ENCODE peak calls at places on chromosomes 2 and 18, in five cellular contexts. W is mesendoderm, K is trophoblast cell, G is neuronal stem cell, B is H9. P is an unnamed sample.

GRCh38 chr2:186201371-186201770 is 284.7 kb upstream of the ZC3H15 start:
- DNase-seq in K (no peak), W (peak; percentile 59), B (no peak), G (no peak), P (no peak)

GRCh38 chr18:58541789-58542425 is 87.0 kb downstream of the ALPK2 start:
- DNase-seq in K (peak; percentile 92), G (no peak), B (no peak), W (peak; percentile 96), P (peak; percentile 99)

GRCh38 chr2:44748-45341 is 1.5 kb downstream of the FAM110C start:
- DNase-seq in W (peak; percentile 39), G (no peak), B (peak; percentile 41), K (no peak), P (no peak)

GRCh38 chr2:72027426-72028161 is 120.1 kb downstream of the CYP26B1 start:
- DNase-seq in W (no peak), K (no peak), B (peak; percentile 33), G (no peak), P (no peak)

GRCh38 chr2:2757764-2758163 is 426.7 kb upstream of the MYT1L start:
- DNase-seq in K (no peak), W (no peak), G (no peak), B (no peak), P (no peak)

GRCh38 chr2:148508878-148509702 is 135.5 kb upstream of the EPC2 start:
- DNase-seq in K (peak; percentile 93), G (peak; percentile 76), W (peak; percentile 94), B (peak; percentile 94), P (peak; percentile 82)

GRCh38 chr2:102480273-102480672 is 7.2 kb downstream of the SLC9A4 start:
- DNase-seq in G (no peak), B (no peak), W (no peak), K (no peak), P (no peak)

GRCh38 chr18:48974304-48975220 is 23.8 kb upstream of the SMAD7 start:
- DNase-seq in G (no peak), K (no peak), B (no peak), W (peak; percentile 65), P (no peak)

GRCh38 chr2:43306197-43306596 is 79.8 kb upstream of the ZFP36L2 start:
- DNase-seq in K (no peak), W (no peak), G (no peak), B (no peak), P (no peak)

GRCh38 chr2:71336802-71337201 is 5.2 kb downstream of the ZNF638 start:
- DNase-seq in W (no peak), K (peak; percentile 8), G (no peak), B (no peak), P (peak; percentile 41)

GRCh38 chr18:66533693-66534092 is 70.2 kb downstream of the CDH19 start:
- DNase-seq in B (no peak), W (no peak), G (no peak), K (no peak), P (no peak)

GRCh38 chr18:9796933-9797549 is 88.7 kb upstream of the TXNDC2 start:
- DNase-seq in W (no peak), B (no peak), G (no peak), K (no peak), P (no peak)

GRCh38 chr18:2963048-2963447 is 49.9 kb downstream of the LPIN2 start:
- DNase-seq in B (no peak), K (no peak), G (no peak), W (no peak), P (no peak)

GRCh38 chr2:902584-902983 is 48.1 kb upstream of the SNTG2 start:
- DNase-seq in B (peak; percentile 13), G (no peak), W (no peak), K (no peak), P (no peak)

GRCh38 chr2:213068681-213069359 is 82.6 kb downstream of the IKZF2 start:
- DNase-seq in W (no peak), K (no peak), B (no peak), G (no peak), P (no peak)

GRCh38 chr2:128375454-128375853 is 56.8 kb upstream of the HS6ST1 start:
- DNase-seq in K (no peak), B (no peak), G (no peak), W (no peak), P (no peak)

GRCh38 chr2:32947076-32947483 is 327 bp downstream of the LTBP1 start:
- DNase-seq in B (no peak), G (peak; percentile 26), K (peak; percentile 36), W (peak; percentile 37), P (no peak)

GRCh38 chr18:13290856-13291271 is 72.3 kb downstream of the LDLRAD4 start:
- DNase-seq in W (no peak), K (no peak), G (no peak), B (no peak), P (no peak)

GRCh38 chr18:9017900-9018217 is 84.6 kb upstream of the NDUFV2 start:
- DNase-seq in B (no peak), G (no peak), W (peak; percentile 38), K (no peak), P (peak; percentile 81)

GRCh38 chr2:163471947-163472346 is 263.9 kb downstream of the FIGN start:
- DNase-seq in W (peak; percentile 68), G (no peak), B (no peak), K (no peak), P (peak; percentile 3)

GRCh38 chr2:218709906-218710305 is 729 bp upstream of the TTLL4 start:
- DNase-seq in G (no peak), K (no peak), B (no peak), W (no peak), P (no peak)

GRCh38 chr2:65425276-65425675 is 7.1 kb downstream of the SPRED2 start:
- DNase-seq in W (no peak), G (no peak), K (no peak), B (no peak), P (no peak)
- H2AK5ac ChIP-seq in W (no peak overlapping the region), G (no peak overlapping the region), K (no peak overlapping the region), B (no peak overlapping the region), P (no peak overlapping the region)

GRCh38 chr2:198006733-198007132 is 202.3 kb downstream of the PLCL1 start:
- DNase-seq in K (no peak), G (no peak), B (no peak), W (no peak), P (no peak)
- H3K27me3 ChIP-seq in K (no peaks in the 10 kb centered on the region), G (no peaks in the 10 kb centered on the region), B (no peaks in the 10 kb centered on the region), W (no peaks in the 10 kb centered on the region), P (no peaks in the 10 kb centered on the region)

DNA sequence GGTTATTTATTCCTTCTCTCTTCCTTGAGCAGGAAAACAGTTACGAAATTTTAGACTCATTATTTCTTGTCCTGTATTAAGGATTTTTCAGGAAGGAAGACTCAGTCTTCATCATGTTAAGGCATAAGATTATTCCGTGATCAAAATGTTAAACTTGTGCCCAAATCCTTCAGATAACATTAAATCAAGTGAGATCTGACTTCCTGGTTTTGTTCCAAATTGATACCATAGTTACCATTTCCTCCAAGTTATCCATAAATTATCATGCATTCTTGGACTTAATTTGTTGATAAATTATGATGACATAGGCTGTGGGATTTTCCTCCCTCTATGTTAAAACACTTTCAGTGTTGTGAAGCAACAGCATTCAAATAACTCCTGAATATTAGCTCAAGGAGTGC is 31.9 kb downstream of the EFEMP1 start:
- DNase-seq in G (no peak), K (peak; percentile 43), W (no peak), B (no peak), P (no peak)
- H2AK5ac ChIP-seq in G (no peak overlapping the region), K (no peak overlapping the region), W (no peak overlapping the region), B (no peak overlapping the region), P (no peak overlapping the region)

GRCh38 chr2:63058149-63058741 is 7.6 kb downstream of the OTX1 start:
- DNase-seq in W (peak; percentile 68), K (no peak), G (peak; percentile 70), B (peak; percentile 65), P (peak; percentile 12)
- H3K27me3 ChIP-seq in W (peaks cover 61% of the 10 kb centered on the region), K (peaks cover 68% of the 10 kb centered on the region), G (peaks cover 96% of the 10 kb centered on the region), B (peaks cover 67% of the 10 kb centered on the region), P (peaks cover 79% of the 10 kb centered on the region)

DNA sequence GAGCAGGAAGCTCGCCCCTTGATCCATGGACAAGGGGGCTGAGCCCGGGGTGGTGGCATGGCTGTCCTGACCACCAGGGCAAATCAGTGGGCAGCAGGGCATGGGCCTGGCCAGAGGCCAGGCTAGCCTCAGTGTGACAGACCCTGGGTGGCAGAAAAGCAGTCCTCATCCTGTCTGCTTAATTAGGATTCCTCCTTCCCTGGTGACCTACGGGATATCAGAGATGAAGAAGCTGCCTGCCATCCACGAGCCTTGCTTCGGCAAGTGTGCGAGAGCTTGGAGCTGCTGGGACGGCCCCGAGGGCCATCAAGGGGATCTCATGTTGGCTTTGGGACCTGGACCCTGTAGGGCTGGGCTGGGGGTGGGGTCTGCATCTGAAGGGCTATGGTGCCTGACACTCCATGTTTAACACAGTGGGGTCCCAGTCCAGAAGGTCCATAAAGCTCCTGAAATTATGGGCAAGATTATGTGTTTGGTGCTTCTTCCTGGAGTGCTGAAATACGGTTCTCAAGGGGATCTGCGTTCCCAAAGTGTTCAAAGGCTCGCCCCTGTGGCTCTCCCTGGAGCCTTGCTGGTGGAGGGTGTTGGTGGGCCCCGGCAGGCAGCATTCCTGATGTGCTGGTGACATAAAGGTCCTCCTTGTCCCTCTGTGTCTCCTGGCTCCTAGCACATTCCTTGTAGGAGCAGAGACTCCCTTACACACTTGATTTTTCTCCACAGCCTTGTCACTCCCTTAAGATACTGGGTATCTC is 52.6 kb downstream of the KCNIP3 start:
- DNase-seq in B (peak; percentile 15), G (no peak), W (no peak), K (no peak), P (no peak)
- H2AK5ac ChIP-seq in B (no peak overlapping the region), G (no peak overlapping the region), W (no peak overlapping the region), K (no peak overlapping the region), P (no peak overlapping the region)

GRCh38 chr2:176092270-176093144 is at the start of gene HOXD13:
- DNase-seq in B (peak; percentile 86), K (no peak), G (no peak), W (peak; percentile 77), P (no peak)
- H3K27me3 ChIP-seq in B (peaks cover 84% of the 10 kb centered on the region), K (peaks cover 81% of the 10 kb centered on the region), G (peaks cover 97% of the 10 kb centered on the region), W (peaks cover 63% of the 10 kb centered on the region), P (peaks cover 90% of the 10 kb centered on the region)

DNA sequence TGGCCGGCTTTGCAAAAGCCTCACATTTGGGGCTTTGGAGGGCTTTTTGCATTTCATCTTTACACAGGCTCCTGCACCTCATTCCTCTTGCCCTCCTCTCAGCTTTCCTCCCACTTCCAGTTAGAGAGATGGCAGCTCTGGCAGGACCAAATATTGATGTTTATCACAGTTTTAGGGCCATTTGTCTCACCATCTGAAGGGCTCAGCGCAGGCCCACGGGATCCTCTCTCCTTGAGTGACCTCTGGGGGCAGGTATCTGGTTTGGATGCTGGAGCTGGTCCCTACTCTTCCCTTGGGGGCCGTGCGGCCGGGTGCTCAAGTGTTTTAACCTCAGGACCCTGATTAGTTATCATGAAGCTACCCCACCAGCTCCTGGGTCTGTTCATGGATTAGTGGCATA is 19.9 kb downstream of the ATOH8 start:
- DNase-seq in K (no peak), B (no peak), G (no peak), W (no peak), P (no peak)
- H2AK5ac ChIP-seq in K (no peak overlapping the region), B (no peak overlapping the region), G (peak overlapping the region; percentile 86), W (no peak overlapping the region), P (peak overlapping the region; percentile 98)

GRCh38 chr18:37280701-37281100 is 284.9 kb downstream of the CELF4 start:
- DNase-seq in G (no peak), W (no peak), K (no peak), B (no peak), P (no peak)

GRCh38 chr18:37274988-37275590 is 290.5 kb downstream of the CELF4 start:
- DNase-seq in K (no peak), G (no peak), W (no peak), B (no peak), P (no peak)

GRCh38 chr18:37274309-37274987 is 291.1 kb downstream of the CELF4 start:
- DNase-seq in W (no peak), G (no peak), B (no peak), K (no peak), P (no peak)

GRCh38 chr18:37276111-37276510 is 289.5 kb downstream of the CELF4 start:
- DNase-seq in K (no peak), B (no peak), G (no peak), W (no peak), P (no peak)

GRCh38 chr18:37277753-37278152 is 287.8 kb downstream of the CELF4 start:
- DNase-seq in B (no peak), G (no peak), K (no peak), W (no peak), P (no peak)
- H3K27me3 ChIP-seq in B (no peaks in the 10 kb centered on the region), G (no peaks in the 10 kb centered on the region), K (no peaks in the 10 kb centered on the region), W (no peaks in the 10 kb centered on the region), P (peaks cover 30% of the 10 kb centered on the region)

P was measured in IMR-90.